ENCODE peak calls at places on chromosomes 13 and 19, in four cellular contexts. N, V, G and C are unnamed samples.

GRCh38 chr13:39787086-39787487 is 131.6 kb downstream of the COG6 start:
- DNase-seq in N (peak), V (no peak), G (no peak), C (no peak)

GRCh38 chr19:50280074-50280473 is 49.1 kb downstream of the KCNC3 start:
- DNase-seq in N (no peak), V (no peak), G (no peak), C (no peak)

GRCh38 chr19:41195675-41196497 is 2.9 kb downstream of the CYP2S1 start:
- DNase-seq in N (no peak), V (peak), G (no peak), C (no peak)

GRCh38 chr13:98821372-98822237 is 69.1 kb upstream of the SLC15A1 start:
- DNase-seq in N (no peak), V (peak), G (no peak), C (no peak)

GRCh38 chr13:49869514-49869913 is 66.6 kb downstream of the SPRYD7 start:
- DNase-seq in N (peak), V (no peak), G (no peak), C (peak)

GRCh38 chr13:30355405-30355741 is 48.0 kb upstream of the KATNAL1 start:
- DNase-seq in N (peak), V (no peak), G (no peak), C (no peak)

GRCh38 chr19:11100064-11100463 is 10.8 kb downstream of the LDLR start:
- DNase-seq in N (no peak), V (no peak), G (no peak), C (no peak)

GRCh38 chr13:40381935-40382764 is 284.3 kb downstream of the FOXO1 start:
- DNase-seq in N (peak), V (no peak), G (no peak), C (no peak)

GRCh38 chr13:102642475-102642874 is 45.7 kb downstream of the TPP2 start:
- DNase-seq in N (peak), V (peak), G (no peak), C (peak)

GRCh38 chr13:75480691-75481175 is 1.2 kb downstream of the TBC1D4 start:
- DNase-seq in N (peak), V (peak), G (no peak), C (peak)

GRCh38 chr19:1068111-1069001 is 1.4 kb downstream of the ARHGAP45 start:
- DNase-seq in N (no peak), V (no peak), G (no peak), C (no peak)

GRCh38 chr13:111247552-111247951 is 72.9 kb upstream of the TEX29 start:
- DNase-seq in N (no peak), V (no peak), G (no peak), C (peak)

GRCh38 chr13:26011996-26012688 is 39.7 kb downstream of the SHISA2 start:
- DNase-seq in N (peak), V (no peak), G (peak), C (no peak)

GRCh38 chr13:29526741-29527140 is 68.7 kb downstream of the SLC7A1 start:
- DNase-seq in N (no peak), V (no peak), G (no peak), C (no peak)

GRCh38 chr13:99203601-99204579 is 3.2 kb downstream of the UBAC2 start:
- DNase-seq in N (no peak), V (no peak), G (no peak), C (no peak)

GRCh38 chr19:1423445-1424181 is 14.6 kb upstream of the RPS15 start:
- DNase-seq in N (peak), V (no peak), G (no peak), C (no peak)

GRCh38 chr13:36998624-36999041 is 507 bp downstream of the ALG5 start:
- DNase-seq in N (peak), V (peak), G (peak), C (peak)

GRCh38 chr13:42028113-42028799 is 20.2 kb upstream of the DGKH start:
- DNase-seq in N (peak), V (peak), G (no peak), C (peak)

GRCh38 chr13:57877596-57877995 is 246.1 kb downstream of the PCDH17 start:
- DNase-seq in N (no peak), V (no peak), G (no peak), C (peak)

GRCh38 chr19:33505823-33506222 is 15.8 kb downstream of the PEPD start:
- DNase-seq in N (no peak), V (no peak), G (no peak), C (no peak)

GRCh38 chr13:23440821-23441608 is 7.5 kb upstream of the SACS start:
- DNase-seq in N (no peak), V (peak), G (no peak), C (no peak)

GRCh38 chr19:55389386-55390317 is 3.9 kb downstream of the RPL28 start:
- DNase-seq in N (no peak), V (peak), G (no peak), C (no peak)

GRCh38 chr19:15374796-15375440 is 4.7 kb downstream of the AKAP8 start:
- DNase-seq in N (no peak), V (peak), G (no peak), C (no peak)

GRCh38 chr13:20331949-20332348 is 99.8 kb upstream of the GJB6 start:
- DNase-seq in N (no peak), V (no peak), G (no peak), C (no peak)

GRCh38 chr13:68745517-68745916 is 1362.1 kb upstream of the ATXN8OS start:
- DNase-seq in N (no peak), V (no peak), G (no peak), C (peak)

GRCh38 chr13:27027086-27027667 is 144.4 kb downstream of the USP12 start:
- DNase-seq in N (no peak), V (no peak), G (no peak), C (no peak)

GRCh38 chr13:46530084-46530935 is 22.7 kb upstream of the LRCH1 start:
- DNase-seq in N (no peak), V (peak), G (no peak), C (no peak)

GRCh38 chr19:30784850-30785459 is 412.8 kb downstream of the ZNF536 start:
- DNase-seq in N (peak), V (peak), G (no peak), C (peak)

GRCh38 chr19:51702103-51702753 is 9.1 kb downstream of the SPACA6 start:
- DNase-seq in N (peak), V (peak), G (no peak), C (peak)

GRCh38 chr13:24133396-24133795 is 27.1 kb upstream of the SPATA13 start:
- DNase-seq in N (no peak), V (no peak), G (no peak), C (peak)

GRCh38 chr19:8517551-8518442 is 3.8 kb upstream of the ZNF414 start:
- DNase-seq in N (no peak), V (no peak), G (no peak), C (no peak)

GRCh38 chr13:111531505-111531904 is 211.1 kb downstream of the TEX29 start:
- DNase-seq in N (peak), V (peak), G (no peak), C (peak)

GRCh38 chr19:1401138-1401888 is at the start of gene GAMT:
- DNase-seq in N (peak), V (no peak), G (no peak), C (peak)

GRCh38 chr13:43227721-43228120 is 204.3 kb downstream of the DNAJC15 start:
- DNase-seq in N (no peak), V (no peak), G (no peak), C (peak)

GRCh38 chr13:31328549-31329229 is 128.9 kb downstream of the B3GLCT start:
- DNase-seq in N (peak), V (peak), G (no peak), C (peak)

GRCh38 chr19:43798546-43799409 is 3.5 kb downstream of the LYPD5 start:
- DNase-seq in N (peak), V (peak), G (no peak), C (peak)

GRCh38 chr13:74945637-74946036 is 536.3 kb downstream of the TBC1D4 start:
- DNase-seq in N (no peak), V (no peak), G (no peak), C (no peak)

GRCh38 chr13:26310003-26310402 is 56.1 kb downstream of the CDK8 start:
- DNase-seq in N (no peak), V (no peak), G (no peak), C (no peak)

GRCh38 chr19:6264077-6264445 is 15.7 kb downstream of the MLLT1 start:
- DNase-seq in N (peak), V (no peak), G (no peak), C (no peak)

GRCh38 chr13:39317284-39317683 is 279.0 kb downstream of the NHLRC3 start:
- DNase-seq in N (no peak), V (no peak), G (no peak), C (no peak)